ENCODE peak calls at places on chromosomes 4 and X, in ten cellular contexts. H is mesothelial cell of epicardium, P is sigmoid colon, L is dorsolateral prefrontal cortex, X is AG10803, R is left ventricle myocardium inferior, Q is AG09309, B is RWPE2, T is stomach, I is osteocyte. Y is an unnamed sample.

GRCh38 chrX:153476628-153477027 is 6.3 kb upstream of the HAUS7 start:
- DNase-seq in H (no peak), R (peak), T (no peak), I (no peak), P (no peak), X (no peak), B (no peak), Q (no peak), L (no peak), Y (peak)

GRCh38 chr4:186623546-186623945 is 68.2 kb upstream of the MTNR1A start:
- DNase-seq in T (no peak), I (no peak), R (no peak), Q (no peak), H (no peak), X (no peak), L (no peak), B (no peak), P (no peak), Y (no peak)

GRCh38 chr4:107757860-107758476 is 37.9 kb upstream of the PAPSS1 start:
- DNase-seq in H (no peak), L (no peak), X (peak), P (no peak), I (no peak), B (no peak), Q (no peak), R (no peak), T (no peak), Y (peak)

GRCh38 chrX:155874571-155875244 is 6.4 kb upstream of the VAMP7 start:
- DNase-seq in I (no peak), X (peak), L (no peak), T (no peak), P (no peak), H (no peak), B (no peak), R (no peak), Q (no peak), Y (no peak)

GRCh38 chr4:151921811-151922210 is 161.0 kb upstream of the GATB start:
- DNase-seq in X (peak), H (no peak), Q (peak), I (no peak), B (no peak), R (no peak), L (no peak), T (no peak), P (no peak), Y (peak)

GRCh38 chr4:68518889-68519288 is 57.2 kb downstream of the UGT2B17 start:
- DNase-seq in I (no peak), P (no peak), X (no peak), B (no peak), T (no peak), H (no peak), R (no peak), L (no peak), Q (no peak), Y (no peak)

GRCh38 chrX:119870626-119871131 is 854 bp downstream of the RNF113A start:
- DNase-seq in Q (no peak), T (no peak), I (no peak), H (no peak), B (no peak), L (no peak), X (peak), P (peak), R (no peak), Y (peak)

GRCh38 chr4:97185233-97185632 is 958.0 kb downstream of the STPG2 start:
- DNase-seq in B (no peak), L (no peak), T (no peak), P (no peak), H (no peak), R (no peak), I (no peak), Q (no peak), X (no peak), Y (no peak)

GRCh38 chr4:30720021-30720655 is at the start of gene PCDH7:
- DNase-seq in B (no peak), X (no peak), Q (no peak), R (peak), L (peak), P (peak), T (peak), I (no peak), H (peak), Y (peak)

DNA sequence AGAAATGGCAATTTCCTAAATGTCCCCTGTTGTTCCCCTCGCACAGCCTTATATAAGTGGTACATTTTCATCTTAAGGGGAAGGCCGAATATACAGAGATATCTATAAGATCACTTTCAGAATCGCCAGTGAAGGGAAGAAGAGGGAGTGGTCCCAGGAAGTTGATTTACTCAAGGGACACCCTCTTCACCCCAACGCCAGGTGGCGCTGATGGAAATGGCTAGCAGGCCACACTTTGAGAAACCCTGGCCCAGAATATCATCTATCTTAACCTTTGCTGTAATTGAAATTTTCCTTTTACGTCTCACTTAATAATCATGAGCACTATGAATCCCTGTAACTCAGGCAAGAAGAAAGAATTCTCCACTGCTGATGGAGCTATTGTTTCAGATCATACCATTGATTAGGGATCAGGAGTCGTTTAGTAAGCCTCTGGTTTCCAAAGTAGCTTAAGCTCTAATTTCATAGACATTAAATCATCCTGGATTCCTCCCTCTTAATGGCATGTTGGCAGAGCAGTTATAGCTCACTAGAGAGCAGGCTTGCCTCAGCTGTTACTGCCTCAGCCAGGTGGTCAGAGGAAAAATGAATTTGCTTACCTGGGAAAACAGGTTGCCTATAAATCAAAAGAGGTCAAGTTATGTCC is 941.3 kb upstream of the TENM3 start:
- DNase-seq in T (peak), X (peak), R (peak), H (no peak), Q (peak), I (no peak), P (no peak), L (no peak), B (peak), Y (no peak)
- TF ChIP-seq CTCF in T (peak), X (peak), R (peak), H (peak), Q (peak), I (peak), P (no peak), L (peak), B (peak), Y (peak)

GRCh38 chr4:1767058-1767769 is 25.9 kb upstream of the FGFR3 start:
- DNase-seq in X (peak), I (no peak), T (no peak), H (no peak), B (no peak), P (no peak), R (no peak), L (no peak), Q (no peak), Y (no peak)
- TF ChIP-seq CTCF in X (no peak), I (no peak), T (no peak), H (no peak), B (no peak), P (no peak), R (no peak), L (no peak), Q (no peak), Y (no peak)

DNA sequence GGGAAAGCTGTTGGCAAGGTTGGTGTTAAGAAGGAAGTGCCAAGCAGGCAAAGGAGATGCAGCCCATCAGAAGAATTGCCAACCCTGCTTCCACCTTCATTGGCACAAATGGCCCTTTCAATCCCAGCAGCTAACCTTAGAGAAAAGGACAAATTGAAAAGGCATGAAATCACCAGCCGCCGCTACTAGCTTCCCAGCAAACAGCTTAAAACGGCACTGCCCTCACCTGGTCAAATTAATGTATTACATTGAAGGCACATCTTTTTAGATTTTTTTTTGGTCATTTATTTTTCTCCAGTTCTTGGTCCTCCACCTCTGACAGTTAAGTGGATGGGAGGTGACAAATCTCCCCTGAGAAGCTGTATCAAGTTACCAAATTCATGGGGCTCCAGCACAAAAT is 51.0 kb upstream of the NHSL2 start:
- DNase-seq in H (no peak), P (no peak), Q (no peak), B (no peak), X (peak), T (no peak), I (no peak), L (no peak), R (no peak), Y (peak)
- TF ChIP-seq CTCF in H (peak), P (no peak), Q (peak), B (peak), X (peak), T (peak), I (peak), L (peak), R (peak), Y (peak)

DNA sequence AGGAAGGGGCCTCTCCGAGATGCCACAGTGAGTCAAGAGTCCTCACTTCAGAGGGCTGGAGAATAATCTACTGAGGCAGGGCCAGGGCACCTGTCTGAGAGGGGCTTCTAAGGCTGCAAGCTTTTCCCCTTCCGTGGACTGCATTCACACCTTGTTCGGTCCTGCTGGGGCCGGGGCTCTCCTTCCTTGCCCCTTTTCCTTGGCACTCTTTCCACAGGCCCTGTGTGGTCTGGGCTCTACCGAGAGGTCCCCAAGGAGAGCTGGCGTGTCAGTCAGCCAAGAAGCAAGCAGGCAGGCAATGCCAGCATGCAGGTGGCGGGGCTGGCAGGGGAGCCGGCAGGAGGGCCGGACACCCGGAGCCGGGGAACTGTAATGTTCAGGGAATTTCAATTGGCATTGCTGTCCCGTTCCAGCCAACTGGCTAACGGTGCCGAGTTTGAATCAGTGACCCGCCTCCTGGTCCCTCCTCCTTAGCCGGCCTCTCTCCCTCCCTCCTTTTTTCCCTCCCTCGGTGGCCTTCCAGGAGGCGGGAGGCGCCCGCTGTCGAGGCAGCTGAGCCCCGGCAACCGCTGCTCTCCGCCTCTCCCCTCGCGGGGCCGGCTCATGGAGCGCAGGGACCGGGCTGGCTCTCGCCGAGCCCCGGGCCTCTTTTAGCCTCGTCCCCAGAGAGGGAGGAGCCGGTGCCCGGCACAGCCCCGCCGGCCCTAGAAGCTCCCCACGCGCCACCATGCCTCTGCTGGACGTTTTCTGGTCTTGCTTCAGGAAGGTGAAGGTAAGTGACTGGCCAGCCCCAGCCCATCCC is at the start of gene STARD8:
- DNase-seq in I (no peak), R (peak), P (no peak), Q (no peak), L (no peak), B (no peak), X (peak), H (no peak), T (peak), Y (peak)
- TF ChIP-seq CTCF in I (no peak), R (no peak), P (no peak), Q (no peak), L (no peak), B (no peak), X (peak), H (no peak), T (no peak), Y (peak)

DNA sequence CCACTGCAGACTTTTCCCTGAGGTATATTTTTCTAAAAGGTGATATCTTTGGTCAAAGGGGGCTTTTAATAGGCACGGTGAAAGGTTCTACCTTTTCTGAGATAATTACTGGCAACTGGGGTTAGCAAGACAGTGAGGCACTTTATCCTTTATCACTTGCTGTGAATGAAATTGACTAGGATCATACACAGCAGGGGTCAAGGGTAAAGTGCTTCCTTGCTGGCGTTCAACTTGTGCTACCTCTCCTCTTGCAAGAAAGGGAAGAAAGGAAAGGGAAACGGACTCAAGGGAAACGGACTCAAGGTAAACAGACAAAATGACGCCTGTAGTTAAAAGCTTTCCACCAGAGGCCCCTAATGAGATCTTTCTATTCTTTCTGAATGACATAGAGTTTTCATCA is 78.6 kb upstream of the RAPGEF2 start:
- DNase-seq in B (no peak), P (no peak), R (no peak), L (no peak), I (no peak), X (no peak), Q (no peak), T (no peak), H (no peak), Y (no peak)
- TF ChIP-seq CTCF in B (no peak), P (no peak), R (no peak), L (no peak), I (no peak), X (no peak), Q (no peak), T (no peak), H (no peak), Y (no peak)

GRCh38 chr4:8328456-8328855 is 58.9 kb downstream of the HTRA3 start:
- DNase-seq in I (no peak), B (no peak), T (no peak), Q (no peak), R (no peak), X (no peak), H (peak), L (peak), P (no peak), Y (no peak)
- TF ChIP-seq CTCF in I (no peak), B (no peak), T (no peak), Q (no peak), R (no peak), X (no peak), H (no peak), L (no peak), P (no peak), Y (no peak)

GRCh38 chr4:74661427-74662171 is 132.7 kb downstream of the BTC start:
- DNase-seq in H (no peak), R (no peak), I (no peak), B (no peak), T (no peak), P (no peak), Q (no peak), L (no peak), X (peak), Y (peak)

GRCh38 chr4:74663631-74664030 is 130.7 kb downstream of the BTC start:
- DNase-seq in B (no peak), R (no peak), L (no peak), P (no peak), X (no peak), T (no peak), H (no peak), Q (no peak), I (no peak), Y (no peak)

GRCh38 chr4:74658114-74658513 is 136.2 kb downstream of the BTC start:
- DNase-seq in T (no peak), I (no peak), Q (no peak), H (no peak), L (no peak), P (no peak), X (no peak), R (no peak), B (no peak), Y (no peak)

GRCh38 chr4:74659576-74660411 is 134.5 kb downstream of the BTC start:
- DNase-seq in T (no peak), P (no peak), X (peak), R (no peak), Q (peak), I (no peak), L (no peak), H (no peak), B (no peak), Y (peak)

DNA sequence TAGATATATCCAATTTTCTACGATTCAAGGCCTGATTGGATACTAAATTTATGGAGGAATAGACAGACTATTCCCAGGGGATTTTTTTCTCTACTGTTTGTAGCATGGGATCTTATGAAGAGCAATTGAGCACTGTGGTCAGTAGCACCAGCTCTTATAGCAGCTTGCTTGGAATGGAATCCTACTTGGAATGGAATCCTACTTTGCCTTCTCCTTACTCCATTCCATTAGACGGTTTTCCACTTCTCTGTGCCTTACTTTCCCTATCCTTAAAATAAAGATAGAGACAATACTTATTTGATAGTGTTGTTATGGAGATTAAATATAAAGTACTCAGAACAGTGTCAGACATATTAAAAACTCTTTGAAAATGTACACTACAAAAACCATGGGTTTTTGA is 133.5 kb downstream of the BTC start:
- DNase-seq in T (no peak), I (no peak), L (no peak), Q (no peak), P (no peak), H (no peak), B (no peak), X (no peak), R (no peak), Y (no peak)
- TF ChIP-seq CTCF in T (no peak), I (no peak), L (no peak), Q (no peak), P (no peak), H (no peak), B (no peak), X (no peak), R (no peak), Y (no peak)

Y was measured in HFFc6.